ENCODE peak calls at places on chromosome X, in eight cellular contexts. One of them, this sample, is unnamed.

GRCh38 chrX:40012800-40013682 is 84.7 kb downstream of the BCOR start:
- DNase-seq in K562: peak; percentile 80
- DNase-seq in CD4-positive, alpha-beta T cell: no peak
- DNase-seq in fibroblast of lung: peak; percentile 64
- DNase-seq in IMR-90: peak; percentile 35
- DNase-seq in left ventricle myocardium inferior: peak; percentile 70
- DNase-seq in brain microvascular endothelial cell: peak; percentile 22
- DNase-seq in keratinocyte: no peak
- DNase-seq in this sample: peak; percentile 50

GRCh38 chrX:13776387-13776786 is 40.5 kb downstream of the GPM6B start:
- DNase-seq in K562: no peak
- DNase-seq in CD4-positive, alpha-beta T cell: no peak
- DNase-seq in fibroblast of lung: no peak
- DNase-seq in IMR-90: peak; percentile 37
- DNase-seq in left ventricle myocardium inferior: no peak
- DNase-seq in brain microvascular endothelial cell: no peak
- DNase-seq in keratinocyte: no peak
- DNase-seq in this sample: no peak

GRCh38 chrX:84748965-84749656 is 246.9 kb upstream of the HDX start:
- DNase-seq in K562: no peak
- DNase-seq in CD4-positive, alpha-beta T cell: no peak
- DNase-seq in fibroblast of lung: no peak
- DNase-seq in IMR-90: no peak
- DNase-seq in left ventricle myocardium inferior: no peak
- DNase-seq in brain microvascular endothelial cell: no peak
- DNase-seq in keratinocyte: no peak
- DNase-seq in this sample: no peak

GRCh38 chrX:41275661-41276609 is 58.0 kb upstream of the DDX3X start:
- DNase-seq in K562: peak; percentile 55
- DNase-seq in CD4-positive, alpha-beta T cell: peak; percentile 21
- DNase-seq in fibroblast of lung: peak; percentile 73
- DNase-seq in IMR-90: peak; percentile 57
- DNase-seq in left ventricle myocardium inferior: peak; percentile 58
- DNase-seq in brain microvascular endothelial cell: peak; percentile 32
- DNase-seq in keratinocyte: no peak
- DNase-seq in this sample: peak; percentile 58

GRCh38 chrX:43345166-43345565 is 310.9 kb upstream of the MAOA start:
- DNase-seq in K562: no peak
- DNase-seq in CD4-positive, alpha-beta T cell: no peak
- DNase-seq in fibroblast of lung: no peak
- DNase-seq in IMR-90: no peak
- DNase-seq in left ventricle myocardium inferior: no peak
- DNase-seq in brain microvascular endothelial cell: no peak
- DNase-seq in keratinocyte: no peak
- DNase-seq in this sample: no peak

GRCh38 chrX:101462892-101463291 is 22.4 kb upstream of the ARMCX4 start:
- DNase-seq in K562: peak; percentile 19
- DNase-seq in CD4-positive, alpha-beta T cell: no peak
- DNase-seq in fibroblast of lung: peak; percentile 29
- DNase-seq in IMR-90: peak; percentile 24
- DNase-seq in left ventricle myocardium inferior: no peak
- DNase-seq in brain microvascular endothelial cell: peak; percentile 24
- DNase-seq in keratinocyte: no peak
- DNase-seq in this sample: peak; percentile 11

GRCh38 chrX:28847423-28847822 is 260.2 kb downstream of the IL1RAPL1 start:
- DNase-seq in K562: no peak
- DNase-seq in CD4-positive, alpha-beta T cell: no peak
- DNase-seq in fibroblast of lung: peak; percentile 80
- DNase-seq in IMR-90: peak; percentile 80
- DNase-seq in left ventricle myocardium inferior: peak; percentile 25
- DNase-seq in brain microvascular endothelial cell: peak; percentile 74
- DNase-seq in keratinocyte: no peak
- DNase-seq in this sample: peak; percentile 18

GRCh38 chrX:51814066-51814465 is 70.8 kb downstream of the GSPT2 start:
- DNase-seq in K562: no peak
- DNase-seq in CD4-positive, alpha-beta T cell: no peak
- DNase-seq in fibroblast of lung: no peak
- DNase-seq in IMR-90: no peak
- DNase-seq in left ventricle myocardium inferior: no peak
- DNase-seq in brain microvascular endothelial cell: no peak
- DNase-seq in keratinocyte: no peak
- DNase-seq in this sample: no peak

GRCh38 chrX:53288173-53288572 is 6.8 kb upstream of the IQSEC2 start:
- DNase-seq in K562: peak; percentile 58
- DNase-seq in CD4-positive, alpha-beta T cell: no peak
- DNase-seq in fibroblast of lung: peak; percentile 11
- DNase-seq in IMR-90: no peak
- DNase-seq in left ventricle myocardium inferior: peak; percentile 61
- DNase-seq in brain microvascular endothelial cell: peak; percentile 6
- DNase-seq in keratinocyte: no peak
- DNase-seq in this sample: no peak

GRCh38 chrX:69229436-69229835 is 64.2 kb upstream of the PJA1 start:
- DNase-seq in K562: no peak
- DNase-seq in CD4-positive, alpha-beta T cell: no peak
- DNase-seq in fibroblast of lung: no peak
- DNase-seq in IMR-90: peak; percentile 77
- DNase-seq in left ventricle myocardium inferior: no peak
- DNase-seq in brain microvascular endothelial cell: peak; percentile 19
- DNase-seq in keratinocyte: peak; percentile 65
- DNase-seq in this sample: no peak

GRCh38 chrX:13305091-13305490 is 14.8 kb downstream of the ATXN3L start:
- DNase-seq in K562: no peak
- DNase-seq in CD4-positive, alpha-beta T cell: no peak
- DNase-seq in fibroblast of lung: no peak
- DNase-seq in IMR-90: no peak
- DNase-seq in left ventricle myocardium inferior: no peak
- DNase-seq in brain microvascular endothelial cell: no peak
- DNase-seq in keratinocyte: no peak
- DNase-seq in this sample: no peak

GRCh38 chrX:154799554-154800348 is 5.5 kb downstream of the MPP1 start:
- DNase-seq in K562: peak; percentile 32
- DNase-seq in CD4-positive, alpha-beta T cell: no peak
- DNase-seq in fibroblast of lung: peak; percentile 62
- DNase-seq in IMR-90: peak; percentile 35
- DNase-seq in left ventricle myocardium inferior: no peak
- DNase-seq in brain microvascular endothelial cell: no peak
- DNase-seq in keratinocyte: no peak
- DNase-seq in this sample: no peak

GRCh38 chrX:154793084-154793483 is 12.2 kb downstream of the MPP1 start:
- DNase-seq in K562: no peak
- DNase-seq in CD4-positive, alpha-beta T cell: no peak
- DNase-seq in fibroblast of lung: no peak
- DNase-seq in IMR-90: no peak
- DNase-seq in left ventricle myocardium inferior: no peak
- DNase-seq in brain microvascular endothelial cell: no peak
- DNase-seq in keratinocyte: no peak
- DNase-seq in this sample: no peak

GRCh38 chrX:154800508-154801207 is 4.6 kb downstream of the MPP1 start:
- DNase-seq in K562: no peak
- DNase-seq in CD4-positive, alpha-beta T cell: no peak
- DNase-seq in fibroblast of lung: no peak
- DNase-seq in IMR-90: no peak
- DNase-seq in left ventricle myocardium inferior: no peak
- DNase-seq in brain microvascular endothelial cell: no peak
- DNase-seq in keratinocyte: no peak
- DNase-seq in this sample: no peak

GRCh38 chrX:154791951-154792350 is 13.3 kb downstream of the MPP1 start:
- DNase-seq in K562: peak; percentile 41
- DNase-seq in CD4-positive, alpha-beta T cell: no peak
- DNase-seq in fibroblast of lung: no peak
- DNase-seq in IMR-90: no peak
- DNase-seq in left ventricle myocardium inferior: no peak
- DNase-seq in brain microvascular endothelial cell: no peak
- DNase-seq in keratinocyte: no peak
- DNase-seq in this sample: no peak

DNA sequence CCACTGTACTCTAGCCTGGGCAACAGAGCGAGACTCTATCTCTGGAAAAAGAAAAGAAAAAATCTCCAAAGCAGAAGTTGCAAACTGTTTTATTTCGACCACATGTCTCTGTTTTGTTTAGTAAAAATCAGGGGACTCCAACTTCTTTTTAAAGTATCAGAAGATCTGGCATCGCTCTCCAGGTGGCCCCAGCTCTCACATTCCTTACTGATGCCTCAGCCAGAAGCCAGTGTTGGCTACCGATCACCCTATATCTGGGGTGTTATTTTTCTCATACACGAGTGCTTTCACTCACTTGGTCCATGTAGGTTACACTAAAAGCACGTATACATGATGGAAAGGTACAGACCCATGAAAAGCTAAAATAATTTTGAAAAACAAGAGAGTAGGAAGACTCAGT is 8.3 kb downstream of the MPP1 start:
- DNase-seq in K562: no peak
- DNase-seq in CD4-positive, alpha-beta T cell: no peak
- DNase-seq in fibroblast of lung: no peak
- DNase-seq in IMR-90: no peak
- DNase-seq in left ventricle myocardium inferior: no peak
- DNase-seq in brain microvascular endothelial cell: peak; percentile 19
- DNase-seq in keratinocyte: no peak
- DNase-seq in this sample: no peak
- H3K27ac ChIP-seq in K562: peak overlapping the region; percentile 100
- H3K27ac ChIP-seq in CD4-positive, alpha-beta T cell: no peak overlapping the region
- H3K27ac ChIP-seq in fibroblast of lung: no peak overlapping the region
- H3K27ac ChIP-seq in IMR-90: no peak overlapping the region
- H3K27ac ChIP-seq in left ventricle myocardium inferior: no peak overlapping the region
- H3K27ac ChIP-seq in brain microvascular endothelial cell: no peak overlapping the region
- H3K27ac ChIP-seq in keratinocyte: no peak overlapping the region
- H3K27ac ChIP-seq in this sample: no peak overlapping the region

DNA sequence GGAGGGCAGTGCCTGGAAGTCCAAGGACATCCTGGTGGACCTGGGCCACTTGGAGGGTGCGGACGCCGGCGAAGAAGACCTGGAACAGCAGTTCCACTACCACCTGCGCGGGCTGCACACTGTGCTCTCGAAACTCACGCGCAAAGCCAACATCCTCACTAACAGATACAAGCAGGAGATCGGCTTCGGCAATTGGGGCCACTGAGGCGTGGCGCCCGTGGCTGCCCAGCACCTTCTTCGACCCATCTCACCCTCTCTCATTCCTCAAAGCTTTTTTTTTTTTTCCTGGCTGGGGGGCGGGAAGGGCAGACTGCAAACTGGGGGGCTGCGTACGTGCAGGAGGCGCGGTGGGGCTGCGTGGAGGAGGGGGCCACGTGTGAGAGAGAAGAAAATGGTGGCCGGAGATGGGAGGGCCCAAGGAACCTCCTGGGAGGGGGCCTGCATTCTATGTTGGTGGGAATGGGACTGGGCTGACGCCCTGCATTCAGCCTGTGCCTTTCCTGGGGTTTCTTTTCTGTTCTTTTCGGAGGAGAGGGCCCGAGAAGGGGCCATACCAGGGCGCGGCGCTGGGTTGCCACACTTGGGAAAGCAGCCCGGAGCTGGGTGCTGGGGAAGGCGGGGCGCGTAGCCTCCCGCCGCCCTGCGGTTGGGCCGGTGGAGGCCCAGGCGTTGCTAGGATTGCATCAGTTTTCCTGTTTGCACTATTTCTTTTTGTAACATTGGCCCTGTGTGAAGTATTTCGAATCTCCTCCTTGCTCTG is 4.2 kb downstream of the MID1IP1 start:
- DNase-seq in K562: peak; percentile 74
- DNase-seq in CD4-positive, alpha-beta T cell: peak; percentile 56
- DNase-seq in fibroblast of lung: peak; percentile 87
- DNase-seq in IMR-90: peak; percentile 75
- DNase-seq in left ventricle myocardium inferior: peak; percentile 67
- DNase-seq in brain microvascular endothelial cell: no peak
- DNase-seq in keratinocyte: no peak
- DNase-seq in this sample: peak; percentile 16
- TF ChIP-seq CTCF in K562: no peak
- TF ChIP-seq CTCF in CD4-positive, alpha-beta T cell: no peak
- TF ChIP-seq CTCF in fibroblast of lung: peak; percentile 1
- TF ChIP-seq CTCF in IMR-90: no peak
- TF ChIP-seq CTCF in left ventricle myocardium inferior: no peak
- TF ChIP-seq CTCF in brain microvascular endothelial cell: no peak
- TF ChIP-seq CTCF in keratinocyte: no peak
- TF ChIP-seq CTCF in this sample: no peak

GRCh38 chrX:131828482-131828881 is 194.6 kb upstream of the STK26 start:
- DNase-seq in K562: peak; percentile 33
- DNase-seq in CD4-positive, alpha-beta T cell: no peak
- DNase-seq in fibroblast of lung: no peak
- DNase-seq in IMR-90: no peak
- DNase-seq in left ventricle myocardium inferior: no peak
- DNase-seq in brain microvascular endothelial cell: no peak
- DNase-seq in keratinocyte: no peak
- DNase-seq in this sample: no peak
- H3K27ac ChIP-seq in K562: peak overlapping the region; percentile 70
- H3K27ac ChIP-seq in CD4-positive, alpha-beta T cell: no peak overlapping the region
- H3K27ac ChIP-seq in fibroblast of lung: no peak overlapping the region
- H3K27ac ChIP-seq in IMR-90: no peak overlapping the region
- H3K27ac ChIP-seq in left ventricle myocardium inferior: no peak overlapping the region
- H3K27ac ChIP-seq in brain microvascular endothelial cell: no peak overlapping the region
- H3K27ac ChIP-seq in keratinocyte: no peak overlapping the region
- H3K27ac ChIP-seq in this sample: no peak overlapping the region

GRCh38 chrX:10725071-10725470 is 104.7 kb upstream of the MID1 start:
- DNase-seq in K562: peak; percentile 8
- DNase-seq in CD4-positive, alpha-beta T cell: no peak
- DNase-seq in fibroblast of lung: no peak
- DNase-seq in IMR-90: peak; percentile 4
- DNase-seq in left ventricle myocardium inferior: no peak
- DNase-seq in brain microvascular endothelial cell: no peak
- DNase-seq in keratinocyte: no peak
- DNase-seq in this sample: peak; percentile 4
- TF ChIP-seq CTCF in K562: peak; percentile 33
- TF ChIP-seq CTCF in CD4-positive, alpha-beta T cell: no peak
- TF ChIP-seq CTCF in fibroblast of lung: peak; percentile 31
- TF ChIP-seq CTCF in IMR-90: peak; percentile 22
- TF ChIP-seq CTCF in left ventricle myocardium inferior: peak; percentile 14
- TF ChIP-seq CTCF in brain microvascular endothelial cell: peak; percentile 32
- TF ChIP-seq CTCF in keratinocyte: peak; percentile 55
- TF ChIP-seq CTCF in this sample: no peak

GRCh38 chrX:14872355-14872754 is 514 bp downstream of the FANCB start:
- DNase-seq in K562: peak; percentile 29
- DNase-seq in CD4-positive, alpha-beta T cell: no peak
- DNase-seq in fibroblast of lung: no peak
- DNase-seq in IMR-90: no peak
- DNase-seq in left ventricle myocardium inferior: no peak
- DNase-seq in brain microvascular endothelial cell: no peak
- DNase-seq in keratinocyte: no peak
- DNase-seq in this sample: no peak
- H3K27ac ChIP-seq in K562: peak overlapping the region; percentile 64
- H3K27ac ChIP-seq in CD4-positive, alpha-beta T cell: no peak overlapping the region
- H3K27ac ChIP-seq in fibroblast of lung: peak overlapping the region; percentile 13
- H3K27ac ChIP-seq in IMR-90: no peak overlapping the region
- H3K27ac ChIP-seq in left ventricle myocardium inferior: no peak overlapping the region
- H3K27ac ChIP-seq in brain microvascular endothelial cell: no peak overlapping the region
- H3K27ac ChIP-seq in keratinocyte: peak overlapping the region; percentile 71
- H3K27ac ChIP-seq in this sample: peak overlapping the region; percentile 73